ENCODE peak calls at places on chromosomes 5 and 9, in seven cellular contexts. M is omental fat pad; H is brain microvascular endothelial cell; T is foreskin fibroblast; X is epithelial cell of esophagus; A is endothelial cell; G is CD8-positive, alpha-beta T cell. E is an unnamed sample.

GRCh38 chr5:153445875-153446567 is 44.4 kb upstream of the GRIA1 start:
- DNase-seq in M (no peak), H (peak; percentile 1), T (peak; percentile 71), X (peak; percentile 55), A (no peak), G (no peak), E (no peak)

GRCh38 chr9:109568568-109569210 is 70.6 kb upstream of the PTPN3 start:
- DNase-seq in M (no peak), H (no peak), T (no peak), X (no peak), A (no peak), G (no peak), E (no peak)

GRCh38 chr9:78031826-78032598 is 401 bp upstream of the GNAQ start:
- DNase-seq in M (peak; percentile 55), H (peak; percentile 91), T (peak; percentile 98), X (peak; percentile 96), A (peak; percentile 86), G (peak; percentile 69), E (peak; percentile 70)

GRCh38 chr5:28284788-28285187 is 1246.4 kb upstream of the CDH9 start:
- DNase-seq in M (no peak), H (no peak), T (no peak), X (no peak), A (no peak), G (no peak), E (no peak)

GRCh38 chr5:63125862-63126261 is 547.2 kb downstream of the LRRC70 start:
- DNase-seq in M (no peak), H (peak; percentile 70), T (peak; percentile 5), X (peak; percentile 64), A (no peak), G (no peak), E (no peak)

GRCh38 chr5:2310946-2311345 is 428.2 kb upstream of the IRX4 start:
- DNase-seq in M (no peak), H (no peak), T (no peak), X (no peak), A (no peak), G (no peak), E (no peak)

GRCh38 chr5:68465133-68465532 is 249.6 kb downstream of the PIK3R1 start:
- DNase-seq in M (no peak), H (no peak), T (no peak), X (no peak), A (no peak), G (no peak), E (no peak)

GRCh38 chr5:143833179-143833578 is 21.2 kb downstream of the HMHB1 start:
- DNase-seq in M (no peak), H (no peak), T (no peak), X (no peak), A (no peak), G (no peak), E (no peak)

GRCh38 chr5:176637556-176637955 is 7.1 kb downstream of the EIF4E1B start:
- DNase-seq in M (no peak), H (no peak), T (no peak), X (no peak), A (no peak), G (no peak), E (no peak)

GRCh38 chr5:36664762-36665161 is 58.4 kb downstream of the SLC1A3 start:
- DNase-seq in M (no peak), H (no peak), T (no peak), X (peak; percentile 67), A (no peak), G (no peak), E (no peak)

GRCh38 chr9:92392690-92393089 is 11.7 kb downstream of the OGN start:
- DNase-seq in M (no peak), H (no peak), T (peak; percentile 56), X (peak; percentile 41), A (no peak), G (no peak), E (no peak)

GRCh38 chr5:148924817-148925216 is 98.4 kb downstream of the ADRB2 start:
- DNase-seq in M (no peak), H (no peak), T (no peak), X (peak; percentile 70), A (no peak), G (no peak), E (no peak)

GRCh38 chr9:113677057-113677456 is 199.1 kb upstream of the ZNF618 start:
- DNase-seq in M (no peak), H (no peak), T (peak; percentile 44), X (peak; percentile 31), A (no peak), G (no peak), E (no peak)

GRCh38 chr5:5025774-5026406 is 114.2 kb upstream of the ADAMTS16 start:
- DNase-seq in M (no peak), H (no peak), T (no peak), X (no peak), A (no peak), G (no peak), E (no peak)

GRCh38 chr5:16920109-16920816 is 15.8 kb downstream of the MYO10 start:
- DNase-seq in M (no peak), H (no peak), T (no peak), X (peak; percentile 29), A (no peak), G (no peak), E (no peak)

GRCh38 chr9:82152181-82152580 is 163.6 kb downstream of the SPATA31D1 start:
- DNase-seq in M (no peak), H (peak; percentile 61), T (peak; percentile 66), X (peak; percentile 56), A (no peak), G (no peak), E (no peak)

GRCh38 chr5:51734677-51735076 is 351.4 kb downstream of the ISL1 start:
- DNase-seq in M (no peak), H (no peak), T (no peak), X (no peak), A (no peak), G (no peak), E (no peak)

GRCh38 chr5:140372971-140373487 is 13.0 kb downstream of the SLC4A9 start:
- DNase-seq in M (no peak), H (peak; percentile 58), T (peak; percentile 84), X (peak; percentile 74), A (peak; percentile 70), G (peak; percentile 44), E (peak; percentile 56)

GRCh38 chr9:131722260-131722659 is 17.6 kb downstream of the RAPGEF1 start:
- DNase-seq in M (no peak), H (no peak), T (no peak), X (no peak), A (no peak), G (no peak), E (no peak)

GRCh38 chr5:61139094-61139873 is 23.0 kb downstream of the SMIM15 start:
- DNase-seq in M (no peak), H (peak; percentile 14), T (peak; percentile 19), X (peak; percentile 27), A (no peak), G (no peak), E (no peak)
- TF ChIP-seq CTCF in M (no peak), H (peak; percentile 66), T (peak; percentile 31), X (peak; percentile 57), A (no peak), G (no peak), E (peak; percentile 13)

DNA sequence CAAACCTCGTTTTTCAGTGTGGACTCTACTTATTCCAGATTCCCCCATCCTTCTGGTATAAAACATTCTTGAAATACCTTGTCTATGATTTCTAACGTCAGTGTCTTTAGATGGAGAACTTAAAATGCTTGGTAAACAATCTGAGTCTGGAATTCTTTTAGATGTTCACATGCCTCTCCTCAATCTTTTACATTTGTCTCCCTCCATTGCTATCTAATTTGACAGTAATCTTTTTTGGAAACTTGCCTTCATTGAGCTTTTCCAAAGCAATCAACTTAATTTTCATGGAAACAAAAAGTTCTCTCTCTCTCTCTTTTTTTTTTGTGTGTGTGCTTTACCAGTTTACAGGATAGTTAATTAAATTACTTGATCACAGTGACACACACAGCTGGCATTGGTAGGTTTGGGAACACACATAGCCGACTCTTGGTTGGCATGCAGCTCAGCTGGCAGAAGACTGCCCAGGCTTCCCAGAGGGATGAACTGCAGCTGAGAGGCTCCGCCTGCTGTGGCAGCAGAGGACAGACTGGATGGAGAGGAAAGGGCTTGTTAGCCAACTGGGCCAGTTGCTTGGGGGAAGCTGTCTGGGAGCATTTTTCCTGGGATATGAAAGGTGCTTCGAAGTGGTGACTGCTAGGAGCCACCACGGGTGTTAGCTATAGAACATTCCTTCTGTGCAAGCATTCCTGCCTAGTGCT is 271.3 kb downstream of the ZSWIM6 start:
- DNase-seq in M (no peak), H (no peak), T (peak; percentile 37), X (peak; percentile 39), A (no peak), G (no peak), E (no peak)
- TF ChIP-seq CTCF in M (no peak), H (peak; percentile 22), T (no peak), X (no peak), A (no peak), G (no peak), E (no peak)

DNA sequence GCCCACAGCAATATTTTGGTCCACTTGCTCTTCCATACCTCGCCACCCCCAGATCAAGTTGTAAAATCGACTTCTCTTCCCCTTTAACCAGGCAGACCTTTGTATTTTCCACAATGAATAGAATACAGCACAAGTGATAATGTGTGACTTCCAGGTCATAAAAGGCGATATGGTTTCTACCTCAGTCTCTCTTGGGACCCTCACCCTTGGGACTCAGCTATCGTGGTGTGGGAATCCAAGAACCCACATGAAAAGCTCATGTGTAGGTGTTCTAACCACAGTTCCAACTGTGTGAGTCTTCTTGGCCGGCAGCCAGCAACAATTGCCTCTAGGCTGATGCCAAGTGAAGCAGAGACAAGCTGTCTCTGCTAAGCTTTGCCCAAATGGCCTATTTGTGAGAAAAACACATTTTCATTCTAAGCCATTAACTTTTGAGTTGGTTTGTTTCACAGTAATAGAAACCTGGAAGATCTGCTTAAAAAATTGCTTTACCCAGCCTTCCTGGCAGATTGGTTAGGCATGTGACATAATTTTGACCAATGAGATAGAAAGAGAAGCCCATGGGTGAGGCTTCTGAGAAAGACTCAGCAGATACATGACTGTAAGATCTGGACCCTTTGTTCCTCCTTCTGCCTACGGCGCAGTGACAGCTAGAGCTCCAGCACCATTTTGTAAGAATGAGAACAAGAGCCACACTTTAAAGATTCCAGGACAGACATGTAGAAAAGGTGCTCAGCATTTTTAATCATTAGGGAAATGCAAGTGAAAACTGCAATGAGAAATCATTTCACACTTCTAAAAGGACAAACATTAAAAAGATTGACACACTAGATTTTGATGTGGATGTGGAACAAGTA is 18.3 kb upstream of the MLLT3 start:
- DNase-seq in M (no peak), H (peak; percentile 13), T (peak; percentile 67), X (peak; percentile 89), A (no peak), G (peak; percentile 83), E (peak; percentile 51)
- TF ChIP-seq CTCF in M (no peak), H (no peak), T (no peak), X (no peak), A (no peak), G (no peak), E (no peak)

DNA sequence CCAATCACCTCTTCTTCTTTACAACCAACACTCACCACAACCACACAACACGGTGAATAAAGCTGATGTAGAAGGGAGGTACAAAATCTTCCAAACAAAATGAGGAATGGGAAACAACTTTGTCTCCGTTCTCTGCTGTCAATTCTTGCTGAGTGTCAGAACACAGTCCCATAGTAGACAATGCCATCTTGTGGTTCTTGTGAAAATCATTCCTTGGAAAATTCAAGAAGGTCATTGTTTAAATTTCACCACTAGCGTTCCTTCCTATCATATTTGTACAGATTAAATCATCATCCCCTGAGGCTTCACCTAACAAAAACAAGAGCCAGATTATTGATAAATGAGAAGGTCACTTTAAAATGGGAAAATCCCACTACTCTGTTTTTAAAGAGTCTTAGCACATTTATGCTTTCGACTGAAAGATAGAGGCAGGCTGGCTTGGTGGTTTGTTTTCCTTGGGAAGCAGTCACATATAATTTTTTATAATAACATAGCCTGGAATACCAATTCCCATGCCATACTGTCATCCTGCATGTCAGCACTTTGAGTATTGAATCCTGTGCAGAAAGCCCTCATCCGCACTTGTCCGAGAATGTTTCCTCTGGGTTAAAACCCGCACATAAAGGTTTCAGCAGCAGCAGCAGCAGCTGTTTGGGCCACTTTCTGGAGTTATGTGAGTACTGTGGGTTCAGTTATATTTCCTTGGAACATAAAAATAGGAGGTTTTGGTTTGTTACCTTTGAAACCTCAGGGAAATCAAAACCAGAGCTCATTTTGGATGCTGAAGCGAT is 395.0 kb upstream of the SMARCA2 start:
- DNase-seq in M (no peak), H (no peak), T (peak; percentile 16), X (peak; percentile 67), A (no peak), G (no peak), E (no peak)
- TF ChIP-seq CTCF in M (no peak), H (no peak), T (no peak), X (peak; percentile 67), A (peak; percentile 18), G (no peak), E (peak; percentile 10)